ENCODE peak calls at places on chromosomes 11 and 22, in five cellular contexts. Z is suprapubic skin, S is A549, P is stomach, W is SK-N-SH. T is an unnamed sample.

GRCh38 chr11:120219935-120220746 is 9.3 kb downstream of the OAF start:
- DNase-seq in Z (no peak), S (no peak), P (no peak), W (no peak), T (no peak)

GRCh38 chr11:59112494-59112893 is 5.5 kb downstream of the FAM111B start:
- DNase-seq in Z (no peak), S (no peak), P (no peak), W (no peak), T (no peak)

GRCh38 chr11:66739983-66740382 is 11.0 kb upstream of the SPTBN2 start:
- DNase-seq in Z (no peak), S (no peak), P (no peak), W (no peak), T (no peak)

GRCh38 chr22:46560696-46561295 is 23.4 kb upstream of the CELSR1 start:
- DNase-seq in Z (no peak), S (no peak), P (no peak), W (no peak), T (no peak)

GRCh38 chr11:132062031-132062430 is 691.6 kb downstream of the NTM start:
- DNase-seq in Z (no peak), S (no peak), P (no peak), W (no peak), T (no peak)

GRCh38 chr11:119814766-119815165 is 85.8 kb upstream of the NECTIN1 start:
- DNase-seq in Z (no peak), S (no peak), P (no peak), W (no peak), T (no peak)

GRCh38 chr11:66881436-66881835 is 24.6 kb downstream of the LRFN4 start:
- DNase-seq in Z (no peak), S (no peak), P (no peak), W (no peak), T (no peak)

GRCh38 chr11:33801821-33802413 is 27.6 kb upstream of the FBXO3 start:
- DNase-seq in Z (no peak), S (no peak), P (no peak), W (peak), T (no peak)

GRCh38 chr11:68992743-68993255 is 12.0 kb upstream of the MRGPRD start:
- DNase-seq in Z (peak), S (no peak), P (no peak), W (peak), T (peak)

GRCh38 chr11:2813141-2813908 is 72.2 kb downstream of the CDKN1C start:
- DNase-seq in Z (no peak), S (no peak), P (no peak), W (no peak), T (no peak)

GRCh38 chr11:47980093-47980906 is at the start of gene PTPRJ:
- DNase-seq in Z (no peak), S (peak), P (peak), W (peak), T (peak)

GRCh38 chr11:117815262-117815803 is 9.2 kb downstream of the FXYD2 start:
- DNase-seq in Z (no peak), S (no peak), P (no peak), W (no peak), T (no peak)

GRCh38 chr11:44911031-44911814 is 39.5 kb downstream of the TP53I11 start:
- DNase-seq in Z (peak), S (peak), P (peak), W (peak), T (peak)

GRCh38 chr22:50600541-50600940 is at the start of gene MAPK8IP2:
- DNase-seq in Z (no peak), S (no peak), P (no peak), W (peak), T (no peak)

GRCh38 chr22:31646186-31647019 is 15.6 kb downstream of the PISD start:
- DNase-seq in Z (no peak), S (peak), P (no peak), W (no peak), T (no peak)

GRCh38 chr22:35378547-35379078 is 2.3 kb upstream of the HMOX1 start:
- DNase-seq in Z (no peak), S (no peak), P (no peak), W (no peak), T (no peak)

GRCh38 chr22:42344391-42344861 is 74.0 kb upstream of the TCF20 start:
- DNase-seq in Z (no peak), S (no peak), P (peak), W (no peak), T (peak)

GRCh38 chr11:69359735-69360470 is 65.9 kb downstream of the MYEOV start:
- DNase-seq in Z (no peak), S (no peak), P (no peak), W (no peak), T (no peak)

GRCh38 chr11:2213890-2214526 is 42.4 kb upstream of the TH start:
- DNase-seq in Z (no peak), S (no peak), P (no peak), W (peak), T (peak)

GRCh38 chr11:74672956-74673895 is 58.0 kb downstream of the CHRDL2 start:
- DNase-seq in Z (no peak), S (peak), P (peak), W (peak), T (peak)

GRCh38 chr11:76700177-76701100 is 29.9 kb upstream of the LRRC32 start:
- DNase-seq in Z (no peak), S (peak), P (no peak), W (peak), T (no peak)

GRCh38 chr11:18011633-18012313 is 1.1 kb downstream of the SERGEF start:
- DNase-seq in Z (no peak), S (no peak), P (no peak), W (peak), T (no peak)

GRCh38 chr22:45208993-45209838 is 31.5 kb downstream of the KIAA0930 start:
- DNase-seq in Z (no peak), S (no peak), P (no peak), W (peak), T (peak)

GRCh38 chr22:48757581-48757980 is 1070.1 kb downstream of the BRD1 start:
- DNase-seq in Z (peak), S (no peak), P (peak), W (no peak), T (peak)

GRCh38 chr22:48755332-48755949 is 1072.2 kb downstream of the BRD1 start:
- DNase-seq in Z (peak), S (no peak), P (peak), W (no peak), T (peak)

GRCh38 chr22:48754611-48755331 is 1072.9 kb downstream of the BRD1 start:
- DNase-seq in Z (peak), S (no peak), P (peak), W (no peak), T (peak)

GRCh38 chr22:48758021-48758561 is 1069.6 kb downstream of the BRD1 start:
- DNase-seq in Z (peak), S (no peak), P (peak), W (no peak), T (peak)

DNA sequence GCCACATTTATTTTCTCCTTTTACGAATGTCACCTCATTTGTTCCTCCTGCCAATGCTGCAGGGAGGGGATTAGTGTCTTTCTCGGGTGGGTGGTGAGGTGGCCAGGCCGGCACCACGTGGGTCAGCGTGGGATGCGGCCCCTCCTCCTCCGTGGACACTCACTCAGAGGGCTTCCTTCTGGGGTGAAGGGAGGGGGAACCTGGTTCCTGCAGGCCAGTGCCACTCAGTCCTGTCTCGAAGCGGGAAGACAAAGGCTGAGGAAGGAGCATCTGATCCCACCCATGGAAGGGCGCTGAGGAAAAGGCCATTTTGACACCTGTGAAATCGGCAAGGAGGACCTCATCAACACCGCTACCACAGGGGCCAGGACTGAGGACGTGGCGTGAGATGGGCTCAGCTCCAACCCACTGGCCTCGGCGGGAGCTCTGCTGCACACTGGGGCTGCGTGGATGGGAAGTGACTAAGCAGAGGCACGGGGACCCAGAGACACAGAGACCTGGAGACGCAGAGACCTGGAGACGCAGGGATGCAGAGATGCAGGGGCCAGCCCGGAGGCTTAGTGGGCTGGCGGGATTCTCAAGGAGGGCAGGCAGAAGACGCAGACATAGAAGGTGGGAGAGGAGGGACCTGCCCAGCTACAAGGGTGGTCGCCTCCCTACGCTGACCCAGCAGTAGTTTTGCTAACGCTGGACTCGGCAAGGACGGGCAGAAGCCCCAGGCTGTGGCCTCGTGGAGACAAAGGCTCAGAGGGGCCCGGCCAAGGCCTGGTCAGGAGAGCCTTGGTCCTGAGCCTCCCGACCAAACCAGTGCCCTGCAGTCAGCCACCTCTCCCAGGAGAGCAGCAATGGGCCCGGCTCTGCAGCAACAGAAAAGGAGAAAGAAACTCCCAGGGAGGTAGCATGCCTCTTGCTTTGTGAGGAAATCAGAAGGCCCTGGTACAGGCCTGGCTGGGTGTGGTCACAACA is 1071.2 kb downstream of the BRD1 start:
- DNase-seq in Z (peak), S (no peak), P (peak), W (no peak), T (peak)
- TF ChIP-seq EP300 in Z (no peak), S (no peak), P (no peak), W (no peak), T (no peak)

GRCh38 chr11:9962722-9963121 is 298.8 kb downstream of the SWAP70 start:
- DNase-seq in Z (no peak), S (no peak), P (no peak), W (no peak), T (no peak)
- TF ChIP-seq EP300 in Z (no peak), S (no peak), P (no peak), W (no peak), T (no peak)

GRCh38 chr22:28360846-28361424 is 318.7 kb downstream of the TTC28 start:
- DNase-seq in Z (no peak), S (no peak), P (no peak), W (no peak), T (no peak)

GRCh38 chr22:28369849-28370248 is 309.8 kb downstream of the TTC28 start:
- DNase-seq in Z (no peak), S (no peak), P (no peak), W (no peak), T (no peak)

GRCh38 chr22:28366856-28367255 is 312.8 kb downstream of the TTC28 start:
- DNase-seq in Z (no peak), S (no peak), P (no peak), W (no peak), T (no peak)
- TF ChIP-seq EP300 in Z (no peak), S (no peak), P (no peak), W (no peak), T (no peak)

GRCh38 chr22:43901976-43902643 is 10.3 kb upstream of the PNPLA5 start:
- DNase-seq in Z (no peak), S (peak), P (no peak), W (no peak), T (no peak)

GRCh38 chr22:43900206-43900605 is 8.4 kb upstream of the PNPLA5 start:
- DNase-seq in Z (no peak), S (no peak), P (no peak), W (no peak), T (no peak)

GRCh38 chr22:43895986-43896645 is 4.3 kb upstream of the PNPLA5 start:
- DNase-seq in Z (no peak), S (no peak), P (no peak), W (no peak), T (no peak)

GRCh38 chr22:43894122-43894521 is 2.3 kb upstream of the PNPLA5 start:
- DNase-seq in Z (no peak), S (no peak), P (no peak), W (no peak), T (no peak)

DNA sequence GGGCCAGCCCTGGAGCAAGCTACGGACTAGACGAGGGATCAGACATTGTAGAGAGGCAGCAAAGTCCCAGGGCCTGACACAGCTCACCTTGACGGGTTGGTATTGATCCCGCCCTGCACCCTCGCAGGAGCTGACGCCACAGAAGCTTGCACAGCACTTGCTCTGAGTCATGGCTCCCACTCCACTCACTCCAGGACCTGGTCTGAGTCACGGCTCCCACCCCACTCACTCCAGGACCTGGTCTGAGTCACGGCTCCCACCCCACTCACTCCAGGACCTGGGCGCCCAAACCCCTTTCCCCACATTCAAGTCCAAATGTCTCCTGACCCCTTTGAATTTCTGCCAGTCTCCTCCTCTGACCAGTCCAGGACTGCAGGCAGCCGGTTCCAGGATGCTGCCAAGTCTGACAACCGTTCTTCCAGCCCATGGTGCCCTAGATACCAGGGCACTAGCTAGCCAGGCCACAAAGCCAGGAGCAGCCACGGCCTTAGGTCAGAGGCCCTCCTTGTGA is 6.0 kb upstream of the PNPLA5 start:
- DNase-seq in Z (no peak), S (no peak), P (no peak), W (no peak), T (no peak)
- TF ChIP-seq EP300 in Z (no peak), S (no peak), P (no peak), W (peak), T (no peak)

T was measured in sigmoid colon.